ENCODE peak calls at places on chromosomes 11 and 22, in six cellular contexts. G is CD8-positive, alpha-beta memory T cell; R is T-helper 22 cell; Q is AML-193; J is body of pancreas; S is SK-N-MC. A is an unnamed sample.

GRCh38 chr11:35524780-35525179 is 636 bp downstream of the PAMR1 start:
- DNase-seq in S (no peak), R (no peak), G (no peak), Q (no peak), J (no peak), A (no peak)

GRCh38 chr11:71252782-71253730 is 679 bp upstream of the SHANK2 start:
- DNase-seq in J (peak; percentile 73), S (no peak), R (no peak), G (no peak), Q (no peak), A (peak; percentile 53)

GRCh38 chr22:40055143-40055926 is 60.6 kb downstream of the FAM83F start:
- DNase-seq in J (no peak), S (no peak), G (peak; percentile 43), Q (no peak), R (peak; percentile 14), A (no peak)

GRCh38 chr11:12219732-12220131 is 109.3 kb downstream of the MICAL2 start:
- DNase-seq in Q (no peak), J (peak; percentile 39), S (no peak), R (no peak), G (no peak), A (no peak)

GRCh38 chr11:73213196-73214143 is 4.6 kb upstream of the P2RY2 start:
- DNase-seq in G (no peak), R (no peak), Q (no peak), J (no peak), S (no peak), A (no peak)

GRCh38 chr11:80944758-80945157 is 1503.9 kb upstream of the TENM4 start:
- DNase-seq in R (no peak), Q (no peak), G (no peak), S (no peak), J (no peak), A (no peak)

GRCh38 chr11:6468712-6469495 is 4.8 kb downstream of the TRIM3 start:
- DNase-seq in G (no peak), S (peak; percentile 66), J (peak; percentile 84), R (no peak), Q (no peak), A (peak; percentile 89)

GRCh38 chr22:22111267-22111751 is 128.7 kb upstream of the TOP3B start:
- DNase-seq in S (no peak), R (no peak), G (no peak), J (no peak), Q (no peak), A (peak; percentile 39)

GRCh38 chr11:65791719-65792213 is 4.9 kb downstream of the OVOL1 start:
- DNase-seq in R (no peak), G (peak; percentile 29), Q (peak; percentile 10), J (no peak), S (no peak), A (peak; percentile 88)

GRCh38 chr11:11491589-11491988 is 130.2 kb downstream of the GALNT18 start:
- DNase-seq in S (no peak), J (no peak), Q (no peak), G (no peak), R (no peak), A (no peak)

GRCh38 chr11:331332-332060 is 10.8 kb upstream of the IFITM3 start:
- DNase-seq in S (no peak), Q (no peak), J (no peak), G (no peak), R (no peak), A (no peak)

GRCh38 chr11:72776844-72777754 is 16.7 kb downstream of the STARD10 start:
- DNase-seq in G (no peak), J (peak; percentile 88), S (no peak), Q (no peak), R (no peak), A (no peak)